ENCODE peak calls at places on chromosomes 3 and 15, in seven cellular contexts. V is LoVo, C is NCI-H2081, X is NCI-H2029, L is retina, N is AG08396, P is globus pallidus. S is an unnamed sample.

GRCh38 chr15:90160781-90161727 is 40.1 kb upstream of the SEMA4B start:
- DNase-seq in X (peak), V (peak), L (no peak), N (no peak), P (no peak), C (peak), S (no peak)

GRCh38 chr15:71807125-71807629 is 3.2 kb upstream of the NR2E3 start:
- DNase-seq in C (no peak), N (no peak), X (no peak), V (no peak), P (no peak), L (peak), S (no peak)

GRCh38 chr15:89379818-89380217 is 45.2 kb upstream of the POLG start:
- DNase-seq in C (no peak), N (no peak), L (no peak), V (no peak), X (no peak), P (no peak), S (no peak)

GRCh38 chr3:88000853-88001252 is 58.0 kb downstream of the CGGBP1 start:
- DNase-seq in V (no peak), N (no peak), X (no peak), C (no peak), L (peak), P (no peak), S (no peak)

GRCh38 chr3:159823763-159824162 is 164.9 kb upstream of the IL12A start:
- DNase-seq in X (no peak), N (no peak), P (no peak), L (no peak), C (no peak), V (no peak), S (no peak)

GRCh38 chr3:38461086-38461390 is 7.3 kb downstream of the ACVR2B start:
- DNase-seq in N (no peak), L (no peak), V (no peak), C (no peak), P (no peak), X (no peak), S (no peak)

GRCh38 chr3:143121240-143122088 is 1.9 kb downstream of the CHST2 start:
- DNase-seq in X (no peak), N (peak), P (no peak), C (no peak), V (no peak), L (peak), S (peak)

GRCh38 chr15:86347245-86347644 is 267.6 kb downstream of the AGBL1 start:
- DNase-seq in C (no peak), X (no peak), P (no peak), V (no peak), L (no peak), N (no peak), S (no peak)

GRCh38 chr15:92184142-92184541 is 209.5 kb upstream of the ST8SIA2 start:
- DNase-seq in P (no peak), X (no peak), V (no peak), L (no peak), C (no peak), N (no peak), S (no peak)

GRCh38 chr15:35533130-35534110 is 12.5 kb downstream of the DPH6 start:
- DNase-seq in N (peak), P (no peak), L (no peak), V (no peak), X (no peak), C (no peak), S (no peak)

S was measured in fibroblast of the conjunctiva.